ENCODE peak calls at places on chromosomes 2 and 18, in five cellular contexts. M, R, D, N and E are unnamed samples.
A peak's percentile ranks its signal among the peaks of the same experiment; 100 is the strongest.

GRCh38 chr2:161981679-161982300 is 92.2 kb downstream of the DPP4 start:
- DNase-seq in M (no peak), R (no peak), D (no peak), N (no peak), E (no peak)

GRCh38 chr2:148042219-148042618 is 21.3 kb downstream of the MBD5 start:
- DNase-seq in M (no peak), R (peak; percentile 20), D (no peak), N (no peak), E (no peak)

GRCh38 chr2:26581266-26581990 is 59.7 kb downstream of the CIB4 start:
- DNase-seq in M (peak; percentile 53), R (no peak), D (no peak), N (no peak), E (no peak)

GRCh38 chr18:460791-461190 is 39.7 kb downstream of the COLEC12 start:
- DNase-seq in M (no peak), R (no peak), D (no peak), N (no peak), E (no peak)

GRCh38 chr18:36419913-36420531 is 122.5 kb downstream of the FHOD3 start:
- DNase-seq in M (no peak), R (peak; percentile 21), D (peak; percentile 60), N (peak; percentile 25), E (no peak)

GRCh38 chr2:25453199-25453903 is 111.6 kb upstream of the DNMT3A start:
- DNase-seq in M (no peak), R (peak; percentile 10), D (no peak), N (peak; percentile 51), E (no peak)

GRCh38 chr2:170842785-170843184 is 26.1 kb downstream of the GAD1 start:
- DNase-seq in M (no peak), R (no peak), D (no peak), N (no peak), E (no peak)

GRCh38 chr2:151857650-151858049 is 29.4 kb upstream of the ARL5A start:
- DNase-seq in M (no peak), R (no peak), D (no peak), N (no peak), E (no peak)

GRCh38 chr18:63096327-63096874 is 223.2 kb downstream of the BCL2 start:
- DNase-seq in M (no peak), R (no peak), D (no peak), N (no peak), E (no peak)

GRCh38 chr18:68083131-68083530 is 566.6 kb upstream of the DSEL start:
- DNase-seq in M (no peak), R (peak; percentile 93), D (no peak), N (no peak), E (no peak)

GRCh38 chr2:3601561-3602271 is 6.8 kb downstream of the COLEC11 start:
- DNase-seq in M (no peak), R (no peak), D (no peak), N (no peak), E (no peak)

GRCh38 chr2:200929334-200930249 is 33.9 kb downstream of the ORC2 start:
- DNase-seq in M (no peak), R (peak; percentile 54), D (no peak), N (no peak), E (no peak)

GRCh38 chr2:124080281-124081153 is 55.4 kb downstream of the CNTNAP5 start:
- DNase-seq in M (no peak), R (no peak), D (no peak), N (no peak), E (no peak)

GRCh38 chr2:207437857-207438166 is 92.0 kb upstream of the CREB1 start:
- DNase-seq in M (no peak), R (no peak), D (no peak), N (no peak), E (no peak)

GRCh38 chr2:12318427-12319057 is 398.2 kb upstream of the TRIB2 start:
- DNase-seq in M (no peak), R (peak; percentile 52), D (no peak), N (peak; percentile 33), E (no peak)

DNA sequence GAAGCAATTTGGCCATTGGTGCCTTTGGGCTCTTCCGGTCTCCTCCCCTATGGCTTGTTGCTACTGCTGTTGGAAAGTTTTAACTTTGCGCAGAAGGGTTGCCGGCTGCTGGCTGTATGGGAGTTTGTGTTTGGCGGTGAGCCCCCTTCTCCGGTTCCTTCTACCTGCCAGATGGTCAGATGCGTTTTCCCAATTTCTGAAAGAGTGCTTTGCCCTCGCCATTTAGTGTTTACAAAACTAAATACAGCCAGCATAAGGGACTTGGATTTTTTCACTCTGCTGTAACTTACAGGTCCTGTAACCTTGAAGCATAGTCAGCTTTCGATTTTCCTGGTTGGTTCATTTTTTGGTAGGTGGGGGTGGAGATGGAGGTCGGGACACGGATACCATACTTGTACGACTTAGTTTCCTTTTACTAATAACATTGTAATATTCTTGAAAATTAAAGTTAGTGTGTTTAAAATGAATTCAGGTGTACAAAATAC is 604 bp downstream of the COQ10B start:
- DNase-seq in M (peak; percentile 93), R (peak; percentile 96), D (peak; percentile 80), N (no peak), E (no peak)
- TF ChIP-seq POLR2A in M (no peak), R (no peak), D (no peak), N (peak; percentile 59), E (no peak)

GRCh38 chr18:76697441-76697901 is 124.9 kb upstream of the ZNF236 start:
- DNase-seq in M (no peak), R (peak; percentile 12), D (no peak), N (no peak), E (no peak)
- H3K4me3 ChIP-seq in M (peak overlapping the region; percentile 7), R (no peak overlapping the region), D (no peak overlapping the region), N (no peak overlapping the region), E (peak overlapping the region; percentile 25)

DNA sequence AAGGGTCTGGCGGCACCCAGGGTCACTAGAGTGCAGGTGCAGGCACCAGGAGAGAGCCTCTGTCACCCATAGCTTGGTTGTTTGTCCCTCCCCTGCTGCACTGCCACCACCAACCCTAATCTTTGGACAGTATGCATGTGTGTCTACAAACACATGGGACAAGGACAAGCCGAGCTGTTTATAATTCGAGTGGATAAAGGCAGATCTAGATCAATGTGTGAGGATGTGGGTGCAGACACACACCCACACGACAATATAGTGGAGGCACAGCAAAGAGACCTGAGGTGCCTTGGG is 199.2 kb downstream of the TNS1 start:
- DNase-seq in M (no peak), R (no peak), D (no peak), N (peak; percentile 14), E (no peak)
- H3K4me1 ChIP-seq in M (peaks cover 89% of the 10 kb centered on the region), R (peaks cover 2% of the 10 kb centered on the region), D (no peaks in the 10 kb centered on the region), N (no peaks in the 10 kb centered on the region), E (peaks cover 42% of the 10 kb centered on the region)

GRCh38 chr2:113685471-113685870 is 58.4 kb downstream of the RABL2A start:
- DNase-seq in M (no peak), R (peak; percentile 59), D (no peak), N (no peak), E (no peak)
- TF ChIP-seq POLR2A in M (no peak), R (no peak), D (no peak), N (no peak), E (no peak)